ENCODE peak calls at places on chromosomes 6 and 20, in five cellular contexts. One of them, this sample, is unnamed.

GRCh38 chr20:50794181-50794845 is 548 bp upstream of the BCAS4 start:
- DNase-seq in HEK293T: no peak
- DNase-seq in ELF-1: no peak
- DNase-seq in AG08395: no peak
- DNase-seq in mucosa of descending colon: peak; percentile 50
- DNase-seq in this sample: no peak

GRCh38 chr6:131952886-131953509 is 1.8 kb upstream of the CCN2 start:
- DNase-seq in HEK293T: no peak
- DNase-seq in ELF-1: peak; percentile 17
- DNase-seq in AG08395: no peak
- DNase-seq in mucosa of descending colon: no peak
- DNase-seq in this sample: no peak

GRCh38 chr20:50372770-50373088 is 137.5 kb upstream of the PTPN1 start:
- DNase-seq in HEK293T: no peak
- DNase-seq in ELF-1: peak; percentile 71
- DNase-seq in AG08395: no peak
- DNase-seq in mucosa of descending colon: no peak
- DNase-seq in this sample: no peak

GRCh38 chr6:120826253-120826652 is 508.0 kb downstream of the TBC1D32 start:
- DNase-seq in HEK293T: peak; percentile 49
- DNase-seq in ELF-1: peak; percentile 13
- DNase-seq in AG08395: no peak
- DNase-seq in mucosa of descending colon: peak; percentile 34
- DNase-seq in this sample: peak; percentile 23

GRCh38 chr6:117329926-117330325 is 64.6 kb downstream of the VGLL2 start:
- DNase-seq in HEK293T: no peak
- DNase-seq in ELF-1: peak; percentile 53
- DNase-seq in AG08395: no peak
- DNase-seq in mucosa of descending colon: no peak
- DNase-seq in this sample: no peak

GRCh38 chr6:7143161-7143974 is 35.6 kb downstream of the RREB1 start:
- DNase-seq in HEK293T: no peak
- DNase-seq in ELF-1: no peak
- DNase-seq in AG08395: no peak
- DNase-seq in mucosa of descending colon: no peak
- DNase-seq in this sample: no peak

GRCh38 chr20:61263938-61264337 is 11.9 kb downstream of the CDH4 start:
- DNase-seq in HEK293T: no peak
- DNase-seq in ELF-1: no peak
- DNase-seq in AG08395: no peak
- DNase-seq in mucosa of descending colon: no peak
- DNase-seq in this sample: no peak

GRCh38 chr6:142867355-142867801 is 77.6 kb downstream of the HIVEP2 start:
- DNase-seq in HEK293T: no peak
- DNase-seq in ELF-1: no peak
- DNase-seq in AG08395: no peak
- DNase-seq in mucosa of descending colon: no peak
- DNase-seq in this sample: no peak

GRCh38 chr6:29743025-29743424 is 19.8 kb downstream of the HLA-F start:
- DNase-seq in HEK293T: no peak
- DNase-seq in ELF-1: no peak
- DNase-seq in AG08395: no peak
- DNase-seq in mucosa of descending colon: no peak
- DNase-seq in this sample: no peak

This sample was measured in right lobe of liver.